ENCODE peak calls at places on chromosome 4, in ten cellular contexts. C, Z, K, M, T, L, B, S, P and Q are unnamed samples.

GRCh38 chr4:139709660-139710059 is 44.0 kb downstream of the MGST2 start:
- DNase-seq in S (no peak), Z (no peak), T (no peak), C (no peak), B (no peak), L (no peak), P (no peak), M (no peak), K (no peak), Q (no peak)

GRCh38 chr4:54898163-54898562 is 227.2 kb downstream of the KDR start:
- DNase-seq in Z (no peak), K (no peak), B (no peak), S (no peak), L (no peak), C (peak), P (no peak), T (no peak), M (no peak), Q (no peak)

GRCh38 chr4:37562592-37562991 is 123.6 kb downstream of the RELL1 start:
- DNase-seq in K (no peak), Z (no peak), M (no peak), S (no peak), C (no peak), L (no peak), B (no peak), T (peak), P (no peak), Q (no peak)

GRCh38 chr4:23945521-23946017 is 55.7 kb upstream of the PPARGC1A start:
- DNase-seq in C (no peak), P (peak), S (no peak), Z (no peak), T (no peak), M (peak), K (no peak), B (peak), L (no peak), Q (no peak)

GRCh38 chr4:122990891-122991290 is 68.5 kb upstream of the NUDT6 start:
- DNase-seq in S (no peak), P (no peak), Z (no peak), B (no peak), M (no peak), K (no peak), C (no peak), L (no peak), T (no peak), Q (no peak)

GRCh38 chr4:168408620-168409019 is 71.7 kb downstream of the DDX60L start:
- DNase-seq in T (peak), C (no peak), M (peak), K (no peak), P (peak), B (peak), Z (no peak), S (no peak), L (no peak), Q (peak)

GRCh38 chr4:47372561-47372960 is 90.9 kb downstream of the COMMD8 start:
- DNase-seq in M (no peak), Z (no peak), L (no peak), B (no peak), P (no peak), T (no peak), C (no peak), K (no peak), S (no peak), Q (no peak)

GRCh38 chr4:165872443-165873297 is at the start of gene TLL1:
- DNase-seq in P (no peak), S (peak), Z (no peak), T (no peak), B (peak), M (no peak), L (no peak), C (peak), K (no peak), Q (no peak)

GRCh38 chr4:48103483-48104139 is 30.4 kb downstream of the TXK start:
- DNase-seq in B (no peak), L (no peak), K (no peak), S (no peak), M (no peak), P (no peak), T (no peak), Z (no peak), C (no peak), Q (no peak)

GRCh38 chr4:119025440-119025839 is 110.2 kb upstream of the MYOZ2 start:
- DNase-seq in T (peak), Z (no peak), K (no peak), L (no peak), B (peak), S (no peak), M (peak), C (no peak), P (peak), Q (peak)

GRCh38 chr4:15656038-15656470 is 897 bp upstream of the FBXL5 start:
- DNase-seq in Z (no peak), M (peak), L (no peak), C (no peak), B (no peak), K (no peak), T (no peak), S (peak), P (no peak), Q (no peak)

GRCh38 chr4:145231906-145232700 is 51.7 kb upstream of the OTUD4 start:
- DNase-seq in Z (no peak), T (no peak), P (no peak), L (no peak), B (no peak), C (no peak), K (no peak), M (no peak), S (no peak), Q (no peak)

GRCh38 chr4:76058888-76059426 is 15.6 kb upstream of the ART3 start:
- DNase-seq in P (no peak), Z (no peak), T (no peak), L (no peak), M (no peak), S (no peak), C (no peak), B (no peak), K (no peak), Q (no peak)

GRCh38 chr4:26466871-26467270 is 23.4 kb downstream of the CCKAR start:
- DNase-seq in M (no peak), P (no peak), K (no peak), B (no peak), Z (no peak), T (no peak), C (no peak), L (no peak), S (no peak), Q (no peak)

GRCh38 chr4:119212964-119213606 is 572 bp downstream of the USP53 start:
- DNase-seq in T (peak), Z (peak), C (peak), M (peak), S (peak), P (peak), B (peak), L (peak), K (peak), Q (peak)

GRCh38 chr4:176354884-176355283 is 35.1 kb downstream of the SPCS3 start:
- DNase-seq in C (no peak), K (no peak), S (peak), P (no peak), M (no peak), L (no peak), T (no peak), B (no peak), Z (no peak), Q (no peak)

GRCh38 chr4:176350671-176351070 is 30.9 kb downstream of the SPCS3 start:
- DNase-seq in C (no peak), S (no peak), M (no peak), B (no peak), L (no peak), T (no peak), Z (no peak), P (no peak), K (no peak), Q (no peak)
- H3K27ac ChIP-seq in C (no peak), S (no peak), M (no peak), B (no peak), L (no peak), T (no peak), Z (no peak), P (no peak), K (no peak), Q (no peak)

GRCh38 chr4:159101983-159102622 is 776 bp upstream of the RAPGEF2 start:
- DNase-seq in L (no peak), T (peak), B (no peak), S (peak), Z (no peak), M (peak), C (peak), K (no peak), P (no peak), Q (no peak)
- H3K27ac ChIP-seq in L (peak), T (peak), B (peak), S (no peak), Z (peak), M (peak), C (no peak), K (peak), P (peak), Q (peak)

DNA sequence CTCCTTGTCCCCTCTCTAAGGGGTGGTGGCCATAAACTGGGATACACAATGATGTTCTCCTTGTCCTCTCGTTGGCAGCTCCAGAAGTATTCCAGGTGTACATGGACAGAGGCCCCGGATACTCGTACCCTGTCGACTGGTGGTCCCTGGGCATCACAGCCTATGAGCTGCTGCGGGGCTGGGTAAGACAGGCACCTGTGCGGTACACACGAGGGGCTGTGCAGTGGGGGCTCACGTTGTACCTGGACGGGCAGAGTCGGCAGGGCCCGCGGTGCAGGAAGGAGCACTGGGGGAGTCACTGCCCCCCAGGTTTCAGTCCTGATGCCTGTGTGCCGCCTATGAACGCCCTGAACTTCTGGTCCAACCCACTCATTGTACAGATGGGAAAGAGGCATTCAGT is 261.8 kb downstream of the EVC2 start:
- DNase-seq in B (no peak), S (no peak), T (no peak), P (no peak), L (no peak), Z (no peak), C (peak), K (no peak), M (no peak), Q (peak)
- H3K27ac ChIP-seq in B (no peak), S (no peak), T (no peak), P (no peak), L (no peak), Z (no peak), C (no peak), K (no peak), M (no peak), Q (no peak)

GRCh38 chr4:8592366-8593267 is at the start of gene CPZ:
- DNase-seq in K (no peak), T (no peak), B (no peak), Z (no peak), S (peak), P (no peak), C (peak), L (no peak), M (no peak), Q (no peak)
- H3K27ac ChIP-seq in K (peak), T (no peak), B (no peak), Z (no peak), S (no peak), P (no peak), C (no peak), L (no peak), M (no peak), Q (no peak)

GRCh38 chr4:94431388-94431787 is 20.4 kb upstream of the PDLIM5 start:
- DNase-seq in B (no peak), S (no peak), L (no peak), C (no peak), M (no peak), K (no peak), Z (no peak), T (no peak), P (no peak), Q (no peak)

GRCh38 chr4:94428884-94429283 is 22.9 kb upstream of the PDLIM5 start:
- DNase-seq in C (no peak), K (no peak), L (no peak), B (peak), T (no peak), M (no peak), Z (no peak), P (no peak), S (no peak), Q (no peak)

GRCh38 chr4:94430416-94430815 is 21.3 kb upstream of the PDLIM5 start:
- DNase-seq in M (no peak), S (no peak), T (no peak), C (no peak), K (no peak), B (no peak), L (no peak), P (no peak), Z (no peak), Q (no peak)

GRCh38 chr4:94426783-94427182 is 25.0 kb upstream of the PDLIM5 start:
- DNase-seq in C (no peak), L (no peak), Z (no peak), M (no peak), T (peak), S (no peak), K (no peak), B (no peak), P (no peak), Q (no peak)
- H3K27ac ChIP-seq in C (no peak), L (no peak), Z (no peak), M (no peak), T (no peak), S (no peak), K (no peak), B (no peak), P (no peak), Q (no peak)

DNA sequence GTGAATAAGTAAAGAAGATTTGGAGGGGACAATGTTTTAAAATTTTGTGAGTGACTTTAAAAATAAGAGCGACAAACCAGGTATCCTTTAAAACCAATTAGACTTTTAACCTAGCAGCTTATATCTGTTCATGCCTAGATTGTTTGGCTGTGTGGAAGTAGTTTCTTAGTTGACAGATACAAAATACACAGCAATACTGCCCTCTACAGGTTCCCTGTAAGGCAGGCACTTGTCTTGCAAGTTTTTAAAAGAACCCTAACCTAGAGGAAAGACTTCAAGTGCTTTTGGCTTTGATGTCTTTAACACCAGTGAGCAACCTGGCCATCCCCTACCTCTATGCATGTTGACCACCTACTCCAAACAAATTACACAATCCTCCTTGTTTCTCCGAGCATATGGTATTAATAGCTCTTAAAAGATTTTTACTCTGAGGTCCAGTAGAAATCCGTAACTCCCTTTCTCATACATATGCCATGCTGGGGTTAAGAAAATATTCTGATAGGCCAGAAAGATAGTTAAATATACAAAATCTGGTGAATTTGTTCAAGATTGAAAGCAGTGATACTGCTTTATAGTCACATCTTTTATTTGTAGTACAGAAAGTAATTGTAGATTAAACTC is 273.0 kb downstream of the ARHGAP24 start:
- DNase-seq in T (peak), S (peak), M (peak), C (peak), K (no peak), P (no peak), B (peak), Z (peak), L (no peak), Q (no peak)
- H3K27ac ChIP-seq in T (no peak), S (no peak), M (no peak), C (no peak), K (no peak), P (no peak), B (no peak), Z (no peak), L (no peak), Q (no peak)

DNA sequence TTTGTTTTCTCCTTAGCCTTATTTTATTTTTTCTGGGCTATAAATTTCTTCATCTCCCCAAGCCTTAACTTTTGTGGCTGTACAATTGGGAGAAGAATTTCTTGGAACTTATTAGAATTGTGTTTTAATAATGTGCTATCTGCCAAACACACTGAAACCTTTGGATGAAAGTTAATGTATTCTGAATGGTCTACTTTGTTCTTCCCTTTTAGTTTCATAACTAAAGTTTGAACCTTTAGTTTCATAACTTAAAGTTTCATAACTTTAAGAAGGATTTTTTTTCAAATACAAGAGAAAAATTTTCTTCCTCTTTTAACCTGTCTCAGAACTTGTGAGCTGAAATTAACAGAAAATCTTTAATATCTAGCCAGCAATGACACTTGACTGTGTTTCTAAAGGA is 182.2 kb downstream of the ARHGAP24 start:
- DNase-seq in Z (no peak), B (no peak), C (no peak), M (no peak), P (no peak), T (no peak), L (no peak), S (no peak), K (no peak), Q (no peak)
- H3K27ac ChIP-seq in Z (no peak), B (no peak), C (no peak), M (no peak), P (no peak), T (no peak), L (no peak), S (no peak), K (no peak), Q (peak)

DNA sequence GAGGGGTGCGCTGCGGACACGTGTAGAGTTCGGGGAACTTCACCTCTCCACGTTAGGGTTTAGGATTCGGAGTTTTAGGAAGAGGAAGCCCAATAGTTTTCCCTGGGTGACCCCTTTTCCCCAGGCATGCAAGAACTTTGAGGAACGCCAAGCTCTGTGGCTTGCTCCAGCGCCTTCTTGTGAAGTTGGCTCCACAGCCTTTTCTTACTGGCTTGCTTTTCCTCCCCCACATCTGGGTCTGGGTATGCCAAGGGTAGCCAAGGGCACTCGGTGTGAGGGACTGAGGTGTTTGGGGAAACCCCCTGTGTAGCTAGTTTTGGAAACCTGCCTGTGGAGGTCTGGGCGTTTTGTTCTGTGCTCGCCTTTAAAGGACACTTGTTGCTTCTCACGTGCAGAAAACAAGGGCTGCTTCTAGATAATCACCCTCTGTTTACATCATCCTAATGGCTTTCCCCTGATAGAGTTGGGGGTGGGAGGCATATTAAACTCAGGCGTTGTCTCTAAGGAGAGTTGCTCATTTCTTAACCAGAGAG is 746 bp downstream of the EDNRA start:
- DNase-seq in S (peak), T (no peak), C (peak), L (no peak), Z (no peak), K (no peak), P (no peak), M (no peak), B (no peak), Q (no peak)
- H3K27ac ChIP-seq in S (no peak), T (no peak), C (no peak), L (no peak), Z (no peak), K (no peak), P (peak), M (peak), B (peak), Q (peak)